ENCODE peak calls at places on chromosomes 6 and 20, in eight cellular contexts. One of them, this sample, is unnamed. For H3K4me1, the result is how much of the 10 kb centered on the place peaks cover.

GRCh38 chr20:2101057-2101934 is at the start of gene STK35:
- DNase-seq in A549: peak
- DNase-seq in K562: no peak
- DNase-seq in H1: no peak
- DNase-seq in GM12878: peak
- DNase-seq in HCT116: peak
- DNase-seq in HepG2: no peak
- DNase-seq in SK-N-SH: peak
- DNase-seq in this sample: peak

GRCh38 chr6:36908758-36909157 is 23.0 kb downstream of the C6orf89 start:
- DNase-seq in H1: no peak
- DNase-seq in HepG2: no peak
- DNase-seq in GM12878: no peak
- DNase-seq in SK-N-SH: no peak
- DNase-seq in K562: peak
- DNase-seq in HCT116: no peak
- DNase-seq in A549: no peak
- DNase-seq in this sample: no peak

GRCh38 chr6:89952696-89953095 is 58.4 kb downstream of the GJA10 start:
- DNase-seq in H1: no peak
- DNase-seq in HepG2: no peak
- DNase-seq in HCT116: no peak
- DNase-seq in SK-N-SH: no peak
- DNase-seq in GM12878: no peak
- DNase-seq in K562: no peak
- DNase-seq in A549: no peak
- DNase-seq in this sample: no peak

GRCh38 chr6:108117427-108118358 is 43.2 kb upstream of the OSTM1 start:
- DNase-seq in K562: no peak
- DNase-seq in H1: no peak
- DNase-seq in HepG2: no peak
- DNase-seq in A549: peak
- DNase-seq in HCT116: no peak
- DNase-seq in SK-N-SH: peak
- DNase-seq in GM12878: no peak
- DNase-seq in this sample: peak

GRCh38 chr20:45373353-45374100 is 4.6 kb downstream of the TP53TG5 start:
- DNase-seq in A549: peak
- DNase-seq in K562: peak
- DNase-seq in SK-N-SH: peak
- DNase-seq in GM12878: no peak
- DNase-seq in HepG2: peak
- DNase-seq in HCT116: peak
- DNase-seq in H1: peak
- DNase-seq in this sample: peak

GRCh38 chr20:63123326-63123725 is 92.6 kb downstream of the YTHDF1 start:
- DNase-seq in SK-N-SH: no peak
- DNase-seq in GM12878: no peak
- DNase-seq in HCT116: no peak
- DNase-seq in HepG2: no peak
- DNase-seq in A549: no peak
- DNase-seq in K562: no peak
- DNase-seq in H1: no peak
- DNase-seq in this sample: no peak

GRCh38 chr20:62861732-62862336 is at the start of gene TCFL5:
- DNase-seq in HepG2: peak
- DNase-seq in SK-N-SH: peak
- DNase-seq in K562: peak
- DNase-seq in A549: peak
- DNase-seq in HCT116: peak
- DNase-seq in H1: no peak
- DNase-seq in GM12878: no peak
- DNase-seq in this sample: peak

GRCh38 chr6:73131706-73132105 is 93.6 kb downstream of the KHDC1L start:
- DNase-seq in HepG2: no peak
- DNase-seq in A549: no peak
- DNase-seq in HCT116: no peak
- DNase-seq in SK-N-SH: no peak
- DNase-seq in H1: no peak
- DNase-seq in GM12878: no peak
- DNase-seq in K562: peak
- DNase-seq in this sample: no peak

GRCh38 chr6:6007311-6008113 is 787 bp upstream of the NRN1 start:
- DNase-seq in H1: no peak
- DNase-seq in SK-N-SH: peak
- DNase-seq in GM12878: no peak
- DNase-seq in A549: peak
- DNase-seq in K562: no peak
- DNase-seq in HCT116: no peak
- DNase-seq in HepG2: no peak
- DNase-seq in this sample: peak

GRCh38 chr6:41625442-41625841 is 12.8 kb upstream of the MDFI start:
- DNase-seq in K562: no peak
- DNase-seq in A549: no peak
- DNase-seq in SK-N-SH: no peak
- DNase-seq in H1: no peak
- DNase-seq in GM12878: no peak
- DNase-seq in HCT116: no peak
- DNase-seq in HepG2: no peak
- DNase-seq in this sample: no peak

GRCh38 chr20:24746351-24746685 is 202.8 kb upstream of the CST7 start:
- DNase-seq in HCT116: peak
- DNase-seq in HepG2: no peak
- DNase-seq in A549: peak
- DNase-seq in SK-N-SH: no peak
- DNase-seq in K562: no peak
- DNase-seq in H1: no peak
- DNase-seq in GM12878: no peak
- DNase-seq in this sample: no peak

GRCh38 chr20:23142162-23143050 is 56.3 kb upstream of the CD93 start:
- DNase-seq in GM12878: peak
- DNase-seq in H1: no peak
- DNase-seq in A549: no peak
- DNase-seq in SK-N-SH: no peak
- DNase-seq in K562: no peak
- DNase-seq in HepG2: no peak
- DNase-seq in HCT116: no peak
- DNase-seq in this sample: no peak

GRCh38 chr6:157223486-157223885 is 99.8 kb downstream of the TMEM242 start:
- DNase-seq in HepG2: no peak
- DNase-seq in H1: no peak
- DNase-seq in A549: no peak
- DNase-seq in HCT116: no peak
- DNase-seq in K562: no peak
- DNase-seq in SK-N-SH: no peak
- DNase-seq in GM12878: no peak
- DNase-seq in this sample: no peak

DNA sequence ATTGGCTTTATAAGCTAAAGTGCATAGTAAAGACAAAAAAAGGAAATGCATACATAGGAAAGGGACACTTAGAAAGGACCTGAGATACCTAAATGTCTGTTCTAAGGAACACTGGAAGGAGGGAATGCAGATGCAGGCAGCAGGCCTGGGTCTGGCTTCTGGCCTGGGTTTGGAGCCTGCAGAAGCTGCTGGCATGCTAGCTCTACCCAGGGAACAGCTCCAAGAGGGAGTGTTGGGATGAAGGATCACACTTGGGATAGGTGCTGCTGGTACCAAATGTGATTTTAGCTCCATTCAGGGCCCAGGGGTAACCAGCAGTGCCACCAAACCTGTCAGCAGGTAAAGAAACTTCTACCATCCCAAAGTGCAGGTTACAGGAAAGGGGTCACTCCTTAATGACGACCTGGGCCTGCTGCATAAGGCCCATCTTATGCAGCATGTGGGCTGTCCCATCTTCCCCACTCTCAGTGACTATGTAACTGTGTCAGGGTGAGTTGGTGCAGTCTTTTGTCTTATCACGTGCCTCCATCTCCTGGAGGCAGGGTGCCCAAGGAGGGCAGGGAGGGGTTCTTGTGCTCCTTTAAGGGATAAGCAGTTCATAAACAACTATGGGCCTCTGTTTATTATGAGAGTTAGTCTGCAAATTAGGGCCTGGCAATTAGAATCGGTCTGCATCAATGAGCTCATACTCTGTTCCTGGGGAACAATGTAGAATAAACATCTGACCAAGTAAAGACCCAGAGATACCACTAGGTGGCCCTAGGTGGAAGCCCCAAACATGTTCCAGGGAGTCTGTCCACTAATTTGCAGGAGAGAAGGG is 26.9 kb downstream of the DDX27 start:
- DNase-seq in HCT116: peak
- DNase-seq in K562: peak
- DNase-seq in H1: no peak
- DNase-seq in A549: peak
- DNase-seq in HepG2: peak
- DNase-seq in GM12878: no peak
- DNase-seq in SK-N-SH: peak
- DNase-seq in this sample: peak
- TF ChIP-seq MAX in HCT116: no peak
- TF ChIP-seq MAX in K562: no peak
- TF ChIP-seq MAX in H1: no peak
- TF ChIP-seq MAX in A549: no peak
- TF ChIP-seq MAX in HepG2: no peak
- TF ChIP-seq MAX in GM12878: no peak
- TF ChIP-seq MAX in SK-N-SH: no peak
- TF ChIP-seq MAX in this sample: no peak

GRCh38 chr6:22653980-22654610 is 84.7 kb downstream of the HDGFL1 start:
- DNase-seq in GM12878: no peak
- DNase-seq in HepG2: peak
- DNase-seq in K562: no peak
- DNase-seq in SK-N-SH: no peak
- DNase-seq in A549: no peak
- DNase-seq in HCT116: no peak
- DNase-seq in H1: no peak
- DNase-seq in this sample: no peak
- H3K4me1 ChIP-seq in GM12878: under half
- H3K4me1 ChIP-seq in HepG2: under half
- H3K4me1 ChIP-seq in K562: under half
- H3K4me1 ChIP-seq in SK-N-SH: under half
- H3K4me1 ChIP-seq in A549: under half
- H3K4me1 ChIP-seq in HCT116: under half
- H3K4me1 ChIP-seq in H1: under half
- H3K4me1 ChIP-seq in this sample: under half

GRCh38 chr6:12229332-12229731 is 60.8 kb upstream of the EDN1 start:
- DNase-seq in GM12878: no peak
- DNase-seq in H1: no peak
- DNase-seq in K562: no peak
- DNase-seq in SK-N-SH: no peak
- DNase-seq in HepG2: no peak
- DNase-seq in HCT116: no peak
- DNase-seq in A549: no peak
- DNase-seq in this sample: no peak

GRCh38 chr6:12232339-12232738 is 57.8 kb upstream of the EDN1 start:
- DNase-seq in SK-N-SH: no peak
- DNase-seq in K562: no peak
- DNase-seq in HepG2: no peak
- DNase-seq in HCT116: no peak
- DNase-seq in A549: no peak
- DNase-seq in H1: no peak
- DNase-seq in GM12878: peak
- DNase-seq in this sample: no peak

GRCh38 chr6:12232821-12233220 is 57.3 kb upstream of the EDN1 start:
- DNase-seq in HepG2: no peak
- DNase-seq in SK-N-SH: no peak
- DNase-seq in K562: no peak
- DNase-seq in GM12878: no peak
- DNase-seq in H1: no peak
- DNase-seq in A549: no peak
- DNase-seq in HCT116: no peak
- DNase-seq in this sample: no peak

GRCh38 chr6:12230523-12230922 is 59.6 kb upstream of the EDN1 start:
- DNase-seq in A549: no peak
- DNase-seq in K562: no peak
- DNase-seq in HepG2: no peak
- DNase-seq in GM12878: no peak
- DNase-seq in H1: no peak
- DNase-seq in SK-N-SH: no peak
- DNase-seq in HCT116: no peak
- DNase-seq in this sample: no peak

DNA sequence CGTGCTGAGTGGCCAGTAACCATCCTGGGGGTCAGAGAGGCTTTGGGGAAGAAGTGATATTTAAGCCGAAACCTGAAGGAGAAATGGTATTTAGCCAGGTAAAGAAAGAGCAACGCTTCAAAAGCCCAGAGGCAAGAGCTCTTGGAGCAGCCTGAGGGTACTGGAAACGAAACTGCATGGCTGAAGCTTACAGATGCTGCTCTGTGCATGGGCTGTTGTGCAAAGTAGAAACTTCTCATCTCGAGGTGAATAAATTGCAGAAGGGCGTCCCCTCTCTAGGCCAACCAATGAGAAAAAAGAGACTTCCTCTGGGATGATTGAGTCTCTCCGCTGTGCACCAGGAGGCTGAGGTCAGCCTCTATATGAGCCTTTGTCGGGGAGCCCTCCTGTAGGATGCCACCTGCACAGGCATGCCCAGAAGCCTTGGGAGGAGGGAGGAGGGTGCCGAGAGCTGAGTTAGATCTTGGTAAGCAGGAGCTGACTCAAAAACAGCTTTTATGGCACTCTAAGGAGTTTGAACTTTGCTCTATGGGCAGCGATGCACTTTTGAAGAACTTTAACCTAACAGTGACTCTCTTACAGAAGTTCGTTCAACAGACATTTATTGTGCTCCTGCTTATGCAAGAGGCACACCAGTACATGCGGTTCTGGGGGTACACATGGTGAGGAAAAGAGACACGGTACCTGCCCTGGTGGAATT is 61.6 kb upstream of the EDN1 start:
- DNase-seq in H1: no peak
- DNase-seq in GM12878: no peak
- DNase-seq in HepG2: peak
- DNase-seq in HCT116: no peak
- DNase-seq in SK-N-SH: no peak
- DNase-seq in K562: no peak
- DNase-seq in A549: no peak
- DNase-seq in this sample: no peak
- TF ChIP-seq MAX in H1: no peak
- TF ChIP-seq MAX in GM12878: no peak
- TF ChIP-seq MAX in HepG2: no peak
- TF ChIP-seq MAX in HCT116: no peak
- TF ChIP-seq MAX in SK-N-SH: no peak
- TF ChIP-seq MAX in K562: no peak
- TF ChIP-seq MAX in A549: no peak
- TF ChIP-seq MAX in this sample: no peak

DNA sequence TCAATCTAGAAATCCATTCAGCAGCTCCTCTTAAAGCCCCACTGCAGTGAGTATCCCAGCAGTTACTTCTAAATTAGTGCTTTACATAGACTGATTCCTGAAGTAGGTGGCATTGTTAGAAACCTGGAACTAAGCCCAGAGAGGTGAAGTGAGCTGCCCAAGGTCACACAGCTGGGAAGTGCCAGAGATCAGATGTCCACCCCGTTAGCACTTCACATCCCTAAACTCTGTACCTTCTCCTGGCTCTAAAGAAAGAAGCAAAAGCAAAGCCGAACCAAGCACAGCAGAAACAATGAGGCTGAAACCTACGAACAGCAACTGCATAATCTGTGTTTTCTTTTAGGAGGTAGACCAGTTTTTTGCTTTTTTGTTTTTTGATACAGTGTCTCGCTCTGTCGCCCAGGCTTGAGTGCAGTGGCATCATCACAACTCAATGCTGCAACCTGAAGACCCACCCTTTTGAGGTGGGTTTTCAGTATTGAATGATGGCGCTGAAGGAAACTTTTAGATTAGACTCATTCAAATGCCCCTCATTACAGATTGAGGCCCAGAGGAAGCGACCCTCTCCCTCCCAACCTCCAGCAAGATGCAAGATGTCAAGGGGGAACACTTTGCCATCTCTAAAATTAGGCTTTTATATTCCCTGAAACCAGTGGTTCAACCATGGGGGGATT is 3.2 kb upstream of the ZMYND8 start:
- DNase-seq in A549: no peak
- DNase-seq in H1: no peak
- DNase-seq in HCT116: no peak
- DNase-seq in K562: no peak
- DNase-seq in GM12878: no peak
- DNase-seq in HepG2: no peak
- DNase-seq in SK-N-SH: no peak
- DNase-seq in this sample: no peak
- H3K4me1 ChIP-seq in A549: half or more
- H3K4me1 ChIP-seq in H1: half or more
- H3K4me1 ChIP-seq in HCT116: half or more
- H3K4me1 ChIP-seq in K562: half or more
- H3K4me1 ChIP-seq in GM12878: under half
- H3K4me1 ChIP-seq in HepG2: half or more
- H3K4me1 ChIP-seq in SK-N-SH: under half
- H3K4me1 ChIP-seq in this sample: half or more